ENCODE peak calls at places on chromosomes 6 and 20, in ten cellular contexts. R is ovary, Z is kidney epithelial cell, K is lung, Y is fibroblast of mammary gland, A is astrocyte, E is IMR-90, S is heart left ventricle, T is breast epithelium, X is Panc1. G is an unnamed sample.

GRCh38 chr6:16345449-16346330 is 107.3 kb downstream of the GMPR start:
- DNase-seq in R (no peak), Z (no peak), K (no peak), Y (peak; percentile 99), A (peak; percentile 88), E (peak; percentile 93), S (peak; percentile 56), T (no peak), X (peak; percentile 42), G (no peak)

GRCh38 chr20:43243672-43244269 is 54.1 kb upstream of the PTPRT start:
- DNase-seq in R (no peak), Z (no peak), K (no peak), Y (no peak), A (no peak), E (no peak), S (no peak), T (no peak), X (no peak), G (no peak)

GRCh38 chr6:161417712-161418457 is 144.0 kb upstream of the AGPAT4 start:
- DNase-seq in R (peak; percentile 78), Z (peak; percentile 65), K (no peak), Y (peak; percentile 98), A (peak; percentile 96), E (peak; percentile 85), S (peak; percentile 87), T (no peak), X (no peak), G (peak; percentile 89)

GRCh38 chr6:52361945-52362442 is at the start of gene PAQR8:
- DNase-seq in R (peak; percentile 87), Z (no peak), K (peak; percentile 71), Y (peak; percentile 36), A (peak; percentile 39), E (peak; percentile 51), S (peak; percentile 86), T (peak; percentile 56), X (no peak), G (no peak)

GRCh38 chr6:118660218-118660569 is 8.8 kb upstream of the CEP85L start:
- DNase-seq in R (no peak), Z (no peak), K (no peak), Y (no peak), A (no peak), E (no peak), S (peak; percentile 25), T (no peak), X (no peak), G (no peak)

GRCh38 chr6:63802606-63803206 is 167.1 kb downstream of the PHF3 start:
- DNase-seq in R (no peak), Z (no peak), K (no peak), Y (peak; percentile 63), A (no peak), E (peak; percentile 53), S (no peak), T (no peak), X (no peak), G (no peak)

GRCh38 chr6:52423448-52423847 is 3.3 kb downstream of the EFHC1 start:
- DNase-seq in R (no peak), Z (no peak), K (no peak), Y (no peak), A (no peak), E (no peak), S (no peak), T (no peak), X (no peak), G (no peak)

GRCh38 chr6:153092082-153093013 is 38.7 kb downstream of the RGS17 start:
- DNase-seq in R (no peak), Z (peak; percentile 69), K (no peak), Y (peak; percentile 99), A (peak; percentile 84), E (peak; percentile 95), S (no peak), T (no peak), X (no peak), G (no peak)

GRCh38 chr6:75154973-75155372 is 50.9 kb downstream of the COL12A1 start:
- DNase-seq in R (no peak), Z (no peak), K (no peak), Y (no peak), A (no peak), E (no peak), S (no peak), T (no peak), X (no peak), G (no peak)

GRCh38 chr6:138682722-138683521 is 90.6 kb upstream of the CCDC28A start:
- DNase-seq in R (no peak), Z (no peak), K (no peak), Y (peak; percentile 59), A (peak; percentile 76), E (peak; percentile 86), S (no peak), T (no peak), X (no peak), G (no peak)

GRCh38 chr20:45974896-45975565 is 3.0 kb upstream of the ZNF335 start:
- DNase-seq in R (no peak), Z (no peak), K (no peak), Y (no peak), A (no peak), E (no peak), S (no peak), T (no peak), X (no peak), G (no peak)

DNA sequence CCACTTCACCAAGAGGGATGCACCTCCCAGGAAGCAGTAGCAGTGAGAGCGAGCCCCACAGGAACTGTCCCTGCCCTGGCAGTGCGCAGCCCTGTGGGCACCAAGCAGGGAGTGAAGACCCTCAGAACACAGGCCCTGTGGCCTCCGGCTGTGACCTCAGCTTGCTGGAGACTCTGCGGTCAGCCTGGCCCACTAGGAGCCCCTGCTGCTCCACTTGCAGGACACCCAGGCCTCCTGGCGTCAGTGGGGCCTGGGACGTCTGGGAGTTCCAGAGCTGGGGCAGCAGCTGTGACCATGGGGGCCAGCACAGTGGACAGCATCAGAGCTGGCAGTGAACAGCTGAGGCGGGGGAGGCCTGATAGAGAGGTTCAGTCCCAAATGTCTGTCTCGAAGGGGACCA is 28.3 kb downstream of the PXDC1 start:
- DNase-seq in R (no peak), Z (no peak), K (no peak), Y (no peak), A (no peak), E (no peak), S (no peak), T (no peak), X (no peak), G (no peak)
- H3K4me3 ChIP-seq in R (no peak overlapping the region), Z (no peak overlapping the region), K (no peak overlapping the region), Y (no peak overlapping the region), A (no peak overlapping the region), E (no peak overlapping the region), S (no peak overlapping the region), T (no peak overlapping the region), X (no peak overlapping the region), G (no peak overlapping the region)

DNA sequence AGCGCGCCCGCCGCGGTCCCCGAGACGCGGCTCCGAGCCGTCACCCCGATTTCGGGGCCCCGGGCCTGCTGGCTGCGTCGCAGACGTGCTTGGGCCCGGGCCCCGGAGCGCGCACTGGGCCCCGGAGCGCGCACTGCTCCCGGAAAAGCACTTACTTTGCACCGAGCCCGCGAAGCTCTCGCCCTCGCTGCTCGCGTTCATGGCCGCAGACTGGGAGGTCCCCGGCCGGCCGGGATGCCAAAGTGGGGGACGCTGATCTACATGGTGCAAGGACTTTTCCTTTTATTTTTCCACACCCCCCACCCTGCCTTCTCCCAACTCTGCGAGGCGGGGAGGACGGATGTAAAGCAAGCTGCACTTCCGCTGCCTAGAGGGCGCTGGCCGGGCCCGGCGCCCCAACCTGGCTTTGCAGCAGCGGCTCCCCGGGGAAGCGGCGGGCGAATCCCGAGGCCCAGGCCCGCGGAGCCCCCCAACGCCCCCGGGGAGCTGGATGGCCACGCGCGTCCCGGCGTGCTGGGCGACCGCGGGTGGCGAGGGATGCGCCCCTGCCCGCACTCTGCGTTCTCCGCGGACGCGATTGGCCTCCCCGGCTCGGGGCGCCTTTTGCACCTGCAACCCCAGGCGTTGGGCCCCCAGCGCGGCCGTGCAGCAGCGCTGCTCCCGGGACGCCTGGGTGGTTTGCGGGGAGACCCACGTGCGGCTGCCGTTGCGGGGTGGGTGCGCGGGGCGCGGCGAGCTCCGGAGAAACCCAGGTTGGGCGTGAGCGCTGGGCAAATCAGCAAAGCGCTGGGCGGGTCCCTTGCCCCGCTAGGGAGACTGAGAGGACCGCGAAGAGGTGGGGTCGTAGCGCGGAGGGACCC is at the start of gene ZFP64:
- DNase-seq in R (peak; percentile 74), Z (peak; percentile 32), K (peak; percentile 73), Y (peak; percentile 68), A (peak; percentile 64), E (peak; percentile 76), S (peak; percentile 79), T (peak; percentile 61), X (peak; percentile 39), G (peak; percentile 43)
- TF ChIP-seq CTCF in R (peak; percentile 27), Z (peak; percentile 73), K (no peak), Y (peak; percentile 49), A (peak; percentile 33), E (peak; percentile 65), S (peak; percentile 48), T (no peak), X (peak; percentile 91), G (peak; percentile 65)

GRCh38 chr20:12679456-12679855 is 329.3 kb upstream of the SPTLC3 start:
- DNase-seq in R (no peak), Z (no peak), K (no peak), Y (no peak), A (no peak), E (no peak), S (no peak), T (no peak), X (no peak), G (no peak)
- H3K4me3 ChIP-seq in R (no peak overlapping the region), Z (no peak overlapping the region), K (no peak overlapping the region), Y (no peak overlapping the region), A (no peak overlapping the region), E (no peak overlapping the region), S (no peak overlapping the region), T (no peak overlapping the region), X (no peak overlapping the region), G (no peak overlapping the region)

GRCh38 chr6:109440325-109441068 is at the start of the genes PPIL6 and SMPD2:
- DNase-seq in R (peak; percentile 94), Z (no peak), K (peak; percentile 87), Y (peak; percentile 84), A (peak; percentile 70), E (peak; percentile 87), S (peak; percentile 90), T (peak; percentile 76), X (no peak), G (peak; percentile 60)
- TF ChIP-seq CTCF in R (peak; percentile 32), Z (no peak), K (no peak), Y (no peak), A (no peak), E (peak; percentile 46), S (peak; percentile 57), T (no peak), X (no peak), G (peak; percentile 34)

DNA sequence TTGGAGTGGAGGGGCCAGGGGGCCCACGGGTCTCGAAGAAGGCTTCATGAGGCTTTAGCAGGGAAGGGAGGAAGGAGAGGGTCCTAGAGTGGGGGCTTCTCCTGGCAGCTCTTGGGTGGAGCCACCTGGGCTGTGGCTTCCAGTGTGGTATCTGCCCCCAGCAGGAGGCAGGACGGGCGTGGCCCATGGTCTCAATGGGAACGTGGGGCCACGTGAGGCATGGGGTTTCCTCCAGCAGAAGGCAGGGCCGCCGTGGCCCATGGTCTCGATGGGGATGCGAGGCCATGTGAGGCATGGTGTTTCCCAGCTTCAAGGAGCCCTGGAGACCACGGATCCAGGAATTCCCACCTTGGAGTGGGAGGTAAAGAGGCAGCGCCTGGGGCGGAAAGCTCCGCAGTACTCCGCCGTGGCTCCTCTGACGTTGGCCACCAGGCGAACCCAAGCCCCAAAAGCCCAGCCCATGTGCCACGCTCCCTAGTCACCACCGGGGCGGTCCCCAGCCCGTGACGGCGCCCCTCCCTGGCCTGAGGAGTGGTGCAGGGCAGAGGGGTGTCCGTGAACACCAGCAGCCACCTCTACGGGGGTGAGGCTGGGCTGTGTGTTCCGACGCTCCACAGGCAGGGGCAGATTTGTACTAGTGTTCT is 62.0 kb upstream of the GATA5 start:
- DNase-seq in R (no peak), Z (no peak), K (no peak), Y (no peak), A (no peak), E (no peak), S (no peak), T (no peak), X (no peak), G (no peak)
- H3K4me3 ChIP-seq in R (no peak overlapping the region), Z (no peak overlapping the region), K (no peak overlapping the region), Y (no peak overlapping the region), A (no peak overlapping the region), E (no peak overlapping the region), S (no peak overlapping the region), T (no peak overlapping the region), X (no peak overlapping the region), G (no peak overlapping the region)